ENCODE peak calls at places on chromosomes 5 and 9, in ten cellular contexts. X is RWPE1; O is mammary epithelial cell; Q is GM23338; F is A549; T is CD8-positive, alpha-beta T cell; L is spleen; I is thoracic aorta; B is sigmoid colon; C is mesendoderm. S is an unnamed sample.

GRCh38 chr5:140328036-140328764 is 18.2 kb downstream of the HBEGF start:
- DNase-seq in T (no peak), F (no peak), O (no peak), L (no peak), B (no peak), X (no peak), I (no peak), C (peak), Q (no peak), S (no peak)

GRCh38 chr5:151378616-151379015 is 31.3 kb upstream of the SLC36A2 start:
- DNase-seq in I (no peak), L (no peak), B (no peak), F (no peak), X (no peak), Q (no peak), T (no peak), C (no peak), O (no peak), S (no peak)

GRCh38 chr9:137891588-137892423 is 14.2 kb downstream of the CACNA1B start:
- DNase-seq in Q (no peak), X (no peak), I (no peak), F (no peak), C (no peak), O (no peak), B (no peak), T (no peak), L (no peak), S (no peak)

GRCh38 chr9:127175764-127176163 is 53.3 kb upstream of the ANGPTL2 start:
- DNase-seq in L (no peak), I (no peak), T (no peak), Q (no peak), C (no peak), F (no peak), O (no peak), B (peak), X (no peak), S (no peak)

GRCh38 chr9:128245293-128246151 is 30.3 kb downstream of the GOLGA2 start:
- DNase-seq in L (no peak), B (peak), C (peak), Q (peak), T (no peak), I (no peak), X (no peak), O (no peak), F (no peak), S (no peak)

GRCh38 chr5:83564069-83564749 is 92.7 kb downstream of the VCAN start:
- DNase-seq in O (peak), B (no peak), T (no peak), L (no peak), Q (peak), C (peak), F (peak), X (peak), I (no peak), S (no peak)

GRCh38 chr5:41334758-41335157 is 121.4 kb upstream of the C6 start:
- DNase-seq in L (no peak), C (peak), I (no peak), F (no peak), X (no peak), Q (peak), B (peak), T (no peak), O (no peak), S (no peak)

GRCh38 chr9:116417464-116417863 is 263.9 kb downstream of the PAPPA start:
- DNase-seq in O (peak), C (no peak), I (no peak), B (no peak), L (no peak), Q (no peak), X (no peak), T (no peak), F (no peak), S (no peak)

GRCh38 chr9:126421567-126422428 is 95.2 kb downstream of the MVB12B start:
- DNase-seq in Q (peak), X (no peak), B (no peak), L (no peak), C (peak), O (no peak), I (no peak), T (no peak), F (no peak), S (no peak)

GRCh38 chr5:15442183-15442550 is 57.8 kb upstream of the FBXL7 start:
- DNase-seq in Q (no peak), C (no peak), L (no peak), T (no peak), O (no peak), B (no peak), I (no peak), X (no peak), F (no peak), S (no peak)

GRCh38 chr5:61301345-61301744 is 30.7 kb upstream of the ZSWIM6 start:
- DNase-seq in Q (no peak), T (no peak), I (no peak), F (no peak), L (no peak), C (peak), B (no peak), O (no peak), X (no peak), S (no peak)
- H3K27ac ChIP-seq in Q (no peak), T (no peak), I (peak), F (peak), L (no peak), C (no peak), B (peak), O (peak), X (peak), S (peak)

DNA sequence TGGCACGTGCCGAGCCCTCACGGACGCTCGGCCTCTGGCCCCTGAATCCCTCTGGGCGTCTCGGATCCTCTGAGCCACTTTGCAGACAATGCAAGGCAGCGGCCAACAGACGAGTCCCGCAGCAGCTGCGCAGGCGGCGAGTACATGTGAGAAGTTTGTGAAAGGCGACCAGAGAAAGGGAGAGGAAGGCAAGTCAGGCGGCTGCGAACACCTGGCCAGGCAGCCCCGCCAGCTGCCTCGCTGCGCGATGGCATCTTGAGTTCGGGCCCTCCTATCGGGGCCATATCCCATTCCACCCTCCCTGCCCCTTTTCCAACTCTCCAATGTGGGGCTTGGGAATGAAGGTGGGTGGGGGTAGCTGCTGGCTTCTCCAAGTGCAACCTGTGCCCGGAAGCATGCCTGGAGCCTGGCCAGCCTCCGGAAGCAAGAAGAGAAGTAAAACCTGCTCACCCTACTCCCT is 4.5 kb upstream of the POU4F3 start:
- DNase-seq in T (no peak), B (no peak), I (no peak), F (no peak), O (no peak), L (no peak), Q (peak), X (no peak), C (peak), S (no peak)
- H3K27ac ChIP-seq in T (no peak), B (no peak), I (no peak), F (no peak), O (no peak), L (no peak), Q (no peak), X (no peak), C (no peak), S (no peak)

DNA sequence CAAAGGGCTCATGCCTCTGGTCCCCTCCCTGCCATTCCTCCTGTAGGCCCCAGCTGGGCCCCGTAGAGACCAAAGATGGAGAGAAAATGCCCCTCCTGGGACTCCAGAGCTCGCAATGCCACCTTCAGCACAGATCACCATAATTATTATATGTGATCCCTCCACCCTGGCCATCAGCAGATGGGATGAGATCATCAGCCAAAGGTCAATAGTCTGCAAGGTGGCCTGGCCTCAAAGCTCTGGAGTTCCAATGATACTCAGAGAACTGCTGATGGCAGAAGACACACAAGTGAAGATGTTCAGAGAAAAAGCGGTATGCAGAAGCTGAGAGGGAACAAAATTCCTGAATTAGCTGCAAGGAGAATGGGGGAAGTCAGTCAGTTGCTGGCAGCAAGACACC is 5.0 kb downstream of the RPP25L start:
- DNase-seq in L (no peak), T (no peak), X (no peak), F (no peak), O (no peak), B (no peak), Q (no peak), I (no peak), C (no peak), S (no peak)
- H3K27ac ChIP-seq in L (no peak), T (no peak), X (no peak), F (no peak), O (no peak), B (no peak), Q (no peak), I (no peak), C (no peak), S (no peak)

DNA sequence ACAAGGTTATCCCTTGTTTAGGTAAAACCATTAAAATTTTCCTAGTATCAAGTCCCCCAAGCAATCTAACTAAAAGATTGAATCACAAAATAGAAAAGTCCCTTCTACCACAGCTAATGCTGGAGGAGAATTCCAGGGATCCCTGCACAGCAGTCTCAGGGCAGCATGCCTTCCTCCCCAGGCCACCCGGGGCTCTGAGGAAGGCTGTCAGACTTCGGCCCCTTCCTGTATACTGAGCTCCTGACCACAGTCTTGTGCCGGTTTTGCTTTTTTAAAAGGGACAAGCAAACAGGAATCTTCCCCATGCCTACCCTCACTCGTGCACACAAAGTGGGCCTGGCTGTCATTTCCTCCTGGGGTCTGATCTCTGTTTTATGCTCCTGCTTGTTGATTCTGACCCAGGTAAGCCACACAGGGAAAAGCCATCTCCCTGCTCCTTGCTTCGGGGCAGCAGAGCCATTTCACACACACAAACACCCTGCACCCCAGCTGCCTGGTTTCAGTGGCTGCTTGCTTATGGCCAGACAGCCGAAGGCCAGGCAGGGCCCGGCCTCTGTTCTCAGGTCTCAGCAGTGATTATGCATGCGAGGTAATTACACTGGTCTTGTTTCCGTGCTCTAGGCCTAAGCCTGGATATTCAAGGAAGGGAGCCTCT is 211.9 kb downstream of the NXNL2 start:
- DNase-seq in L (peak), Q (peak), O (no peak), F (no peak), C (peak), I (no peak), T (no peak), B (no peak), X (no peak), S (peak)
- H3K27ac ChIP-seq in L (no peak), Q (no peak), O (no peak), F (peak), C (peak), I (no peak), T (no peak), B (peak), X (peak), S (peak)

GRCh38 chr5:14183187-14183939 is 40.2 kb downstream of the TRIO start:
- DNase-seq in C (no peak), T (no peak), I (no peak), F (no peak), L (no peak), O (no peak), Q (no peak), X (no peak), B (no peak), S (no peak)
- H3K27ac ChIP-seq in C (no peak), T (no peak), I (peak), F (peak), L (peak), O (peak), Q (peak), X (peak), B (peak), S (peak)

GRCh38 chr5:159712672-159713071 is 203.6 kb upstream of the ADRA1B start:
- DNase-seq in F (no peak), O (no peak), Q (no peak), X (no peak), C (no peak), L (no peak), T (no peak), B (no peak), I (no peak), S (no peak)
- H3K27ac ChIP-seq in F (no peak), O (no peak), Q (no peak), X (no peak), C (no peak), L (no peak), T (no peak), B (no peak), I (no peak), S (no peak)

DNA sequence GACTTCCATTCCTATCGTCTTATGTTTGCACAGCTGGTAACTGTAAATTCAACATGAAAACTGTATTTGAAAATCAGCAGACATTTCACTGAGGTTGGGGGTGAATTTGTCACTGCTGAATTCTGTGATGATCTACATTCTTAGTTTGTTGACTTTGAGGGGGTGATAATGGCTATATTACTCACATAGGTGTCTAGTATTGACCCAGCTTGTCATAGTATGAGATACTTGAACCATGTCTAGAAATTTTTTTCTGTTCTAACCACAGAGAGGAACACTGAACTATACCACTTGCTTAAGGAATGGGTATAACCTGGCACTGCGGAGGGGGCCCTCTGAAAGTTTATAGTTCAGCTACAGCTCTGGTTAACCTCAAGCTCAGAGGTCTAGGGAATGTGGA is 313.3 kb downstream of the PIK3R1 start:
- DNase-seq in F (no peak), I (no peak), X (no peak), B (no peak), T (no peak), C (no peak), L (no peak), Q (no peak), O (no peak), S (no peak)
- H3K27ac ChIP-seq in F (no peak), I (no peak), X (no peak), B (no peak), T (no peak), C (no peak), L (no peak), Q (no peak), O (no peak), S (no peak)